ENCODE peak calls at places on chromosomes 11 and 22, in seven cellular contexts. X is HT-29; F is kidney glomerular epithelial cell; L is CMK; S is central memory CD4-positive, alpha-beta T cell; Z is KG1; Q is non-pigmented ciliary epithelial cell. B is an unnamed sample.

GRCh38 chr11:17354070-17354924 is 2.7 kb downstream of the NCR3LG1 start:
- DNase-seq in X (peak), F (peak), L (peak), S (peak), Z (peak), Q (no peak), B (peak)

GRCh38 chr11:2208691-2209369 is 37.2 kb upstream of the TH start:
- DNase-seq in X (peak), F (peak), L (no peak), S (no peak), Z (no peak), Q (no peak), B (no peak)

GRCh38 chr11:68338041-68338800 is 25.8 kb downstream of the LRP5 start:
- DNase-seq in X (no peak), F (no peak), L (no peak), S (no peak), Z (no peak), Q (no peak), B (no peak)

GRCh38 chr11:8069771-8070170 is 11.2 kb upstream of the TUB start:
- DNase-seq in X (no peak), F (no peak), L (no peak), S (no peak), Z (no peak), Q (no peak), B (no peak)

GRCh38 chr11:127340438-127340837 is 339.9 kb upstream of the KIRREL3 start:
- DNase-seq in X (no peak), F (no peak), L (no peak), S (no peak), Z (peak), Q (no peak), B (no peak)

GRCh38 chr11:130703489-130704190 is 212.6 kb downstream of the SNX19 start:
- DNase-seq in X (no peak), F (no peak), L (no peak), S (no peak), Z (no peak), Q (no peak), B (no peak)

GRCh38 chr11:2257023-2257700 is 13.2 kb downstream of the ASCL2 start:
- DNase-seq in X (peak), F (no peak), L (no peak), S (no peak), Z (no peak), Q (no peak), B (no peak)

GRCh38 chr11:26901162-26901561 is 92.8 kb upstream of the FIBIN start:
- DNase-seq in X (no peak), F (no peak), L (no peak), S (no peak), Z (no peak), Q (no peak), B (no peak)

GRCh38 chr11:100574894-100575769 is 112.0 kb upstream of the ARHGAP42 start:
- DNase-seq in X (peak), F (peak), L (no peak), S (no peak), Z (no peak), Q (no peak), B (no peak)

GRCh38 chr11:65814131-65814959 is 19.4 kb upstream of the SNX32 start:
- DNase-seq in X (no peak), F (no peak), L (no peak), S (no peak), Z (no peak), Q (no peak), B (no peak)

GRCh38 chr22:33299245-33299956 is 241.2 kb upstream of the SYN3 start:
- DNase-seq in X (no peak), F (peak), L (no peak), S (no peak), Z (no peak), Q (no peak), B (no peak)

GRCh38 chr11:95282337-95282751 is 51.3 kb upstream of the SESN3 start:
- DNase-seq in X (peak), F (no peak), L (no peak), S (no peak), Z (no peak), Q (no peak), B (no peak)

GRCh38 chr22:39962071-39962470 is 1.9 kb downstream of the TMA7B start:
- DNase-seq in X (no peak), F (no peak), L (no peak), S (no peak), Z (no peak), Q (no peak), B (no peak)

GRCh38 chr11:16301462-16301861 is 54.9 kb downstream of the SOX6 start:
- DNase-seq in X (no peak), F (no peak), L (no peak), S (no peak), Z (no peak), Q (no peak), B (no peak)

GRCh38 chr11:126842038-126842437 is 158.5 kb downstream of the KIRREL3 start:
- DNase-seq in X (no peak), F (no peak), L (no peak), S (no peak), Z (no peak), Q (no peak), B (no peak)

GRCh38 chr22:28989912-28990311 is 71.7 kb downstream of the C22orf31 start:
- DNase-seq in X (no peak), F (no peak), L (no peak), S (no peak), Z (no peak), Q (no peak), B (no peak)

GRCh38 chr11:57330029-57330428 is 5.3 kb upstream of the TNKS1BP1 start:
- DNase-seq in X (no peak), F (no peak), L (no peak), S (no peak), Z (no peak), Q (no peak), B (no peak)

GRCh38 chr11:45021001-45021400 is 70.3 kb upstream of the TP53I11 start:
- DNase-seq in X (no peak), F (no peak), L (no peak), S (no peak), Z (no peak), Q (no peak), B (no peak)

GRCh38 chr11:15845261-15845660 is 511.1 kb downstream of the SOX6 start:
- DNase-seq in X (no peak), F (no peak), L (no peak), S (no peak), Z (no peak), Q (no peak), B (no peak)